ENCODE peak calls at places on chromosomes 11 and 22, in nine cellular contexts. One of them, this sample, is unnamed.

GRCh38 chr11:117419136-117419914 is 91.7 kb downstream of the CEP164 start:
- DNase-seq in HepG2: no peak
- DNase-seq in fibroblast of lung: peak; percentile 17
- DNase-seq in K562: no peak
- DNase-seq in SK-N-SH: no peak
- DNase-seq in IMR-90: peak; percentile 49
- DNase-seq in PC-3: no peak
- DNase-seq in mammary epithelial cell: no peak
- DNase-seq in neural progenitor cell: no peak
- DNase-seq in this sample: no peak

GRCh38 chr11:35305670-35306382 is 113.5 kb downstream of the SLC1A2 start:
- DNase-seq in K562: peak; percentile 63
- DNase-seq in neural progenitor cell: peak; percentile 76
- DNase-seq in SK-N-SH: peak; percentile 63
- DNase-seq in fibroblast of lung: peak; percentile 48
- DNase-seq in IMR-90: peak; percentile 56
- DNase-seq in PC-3: peak; percentile 55
- DNase-seq in HepG2: peak; percentile 12
- DNase-seq in mammary epithelial cell: no peak
- DNase-seq in this sample: peak; percentile 17

GRCh38 chr22:46969491-46969890 is 207.0 kb downstream of the TBC1D22A start:
- DNase-seq in mammary epithelial cell: no peak
- DNase-seq in SK-N-SH: no peak
- DNase-seq in PC-3: no peak
- DNase-seq in fibroblast of lung: no peak
- DNase-seq in IMR-90: no peak
- DNase-seq in HepG2: no peak
- DNase-seq in neural progenitor cell: no peak
- DNase-seq in K562: no peak
- DNase-seq in this sample: no peak

GRCh38 chr11:75667268-75667830 is 1.5 kb downstream of the MAP6 start:
- DNase-seq in fibroblast of lung: peak; percentile 24
- DNase-seq in PC-3: peak; percentile 41
- DNase-seq in HepG2: no peak
- DNase-seq in SK-N-SH: peak; percentile 82
- DNase-seq in IMR-90: no peak
- DNase-seq in mammary epithelial cell: no peak
- DNase-seq in K562: no peak
- DNase-seq in neural progenitor cell: peak; percentile 64
- DNase-seq in this sample: no peak

GRCh38 chr11:130148927-130149326 is 10.7 kb upstream of the ST14 start:
- DNase-seq in PC-3: no peak
- DNase-seq in HepG2: no peak
- DNase-seq in mammary epithelial cell: no peak
- DNase-seq in neural progenitor cell: no peak
- DNase-seq in SK-N-SH: no peak
- DNase-seq in IMR-90: no peak
- DNase-seq in fibroblast of lung: no peak
- DNase-seq in K562: no peak
- DNase-seq in this sample: no peak

GRCh38 chr22:29799217-29799680 is 32.1 kb downstream of the UQCR10 start:
- DNase-seq in IMR-90: peak; percentile 94
- DNase-seq in PC-3: peak; percentile 92
- DNase-seq in neural progenitor cell: no peak
- DNase-seq in fibroblast of lung: peak; percentile 97
- DNase-seq in mammary epithelial cell: peak; percentile 87
- DNase-seq in HepG2: peak; percentile 90
- DNase-seq in K562: peak; percentile 82
- DNase-seq in SK-N-SH: peak; percentile 71
- DNase-seq in this sample: peak; percentile 88

GRCh38 chr11:108870373-108871020 is 205.6 kb downstream of the DDX10 start:
- DNase-seq in neural progenitor cell: no peak
- DNase-seq in K562: no peak
- DNase-seq in fibroblast of lung: peak; percentile 93
- DNase-seq in IMR-90: peak; percentile 87
- DNase-seq in SK-N-SH: no peak
- DNase-seq in HepG2: peak; percentile 15
- DNase-seq in mammary epithelial cell: peak; percentile 46
- DNase-seq in PC-3: peak; percentile 48
- DNase-seq in this sample: peak; percentile 82

GRCh38 chr11:47271961-47272661 is 2.2 kb downstream of the MADD start:
- DNase-seq in IMR-90: no peak
- DNase-seq in mammary epithelial cell: no peak
- DNase-seq in neural progenitor cell: no peak
- DNase-seq in HepG2: no peak
- DNase-seq in fibroblast of lung: no peak
- DNase-seq in SK-N-SH: peak; percentile 31
- DNase-seq in K562: peak; percentile 71
- DNase-seq in PC-3: no peak
- DNase-seq in this sample: no peak

GRCh38 chr22:31897842-31898241 is 46.5 kb upstream of the YWHAH start:
- DNase-seq in IMR-90: peak; percentile 55
- DNase-seq in PC-3: no peak
- DNase-seq in SK-N-SH: no peak
- DNase-seq in HepG2: no peak
- DNase-seq in fibroblast of lung: no peak
- DNase-seq in K562: no peak
- DNase-seq in neural progenitor cell: no peak
- DNase-seq in mammary epithelial cell: no peak
- DNase-seq in this sample: peak; percentile 15

GRCh38 chr11:63551889-63552266 is 11.3 kb downstream of the PLAAT2 start:
- DNase-seq in SK-N-SH: no peak
- DNase-seq in HepG2: no peak
- DNase-seq in PC-3: no peak
- DNase-seq in IMR-90: no peak
- DNase-seq in fibroblast of lung: no peak
- DNase-seq in mammary epithelial cell: no peak
- DNase-seq in neural progenitor cell: no peak
- DNase-seq in K562: no peak
- DNase-seq in this sample: no peak

GRCh38 chr22:29636751-29637150 is 33.3 kb downstream of the NF2 start:
- DNase-seq in HepG2: no peak
- DNase-seq in fibroblast of lung: peak; percentile 56
- DNase-seq in K562: no peak
- DNase-seq in PC-3: no peak
- DNase-seq in IMR-90: no peak
- DNase-seq in neural progenitor cell: no peak
- DNase-seq in mammary epithelial cell: no peak
- DNase-seq in SK-N-SH: no peak
- DNase-seq in this sample: no peak

GRCh38 chr11:134237557-134237922 is 13.1 kb downstream of the VPS26B start:
- DNase-seq in fibroblast of lung: no peak
- DNase-seq in mammary epithelial cell: no peak
- DNase-seq in PC-3: no peak
- DNase-seq in SK-N-SH: no peak
- DNase-seq in IMR-90: no peak
- DNase-seq in K562: no peak
- DNase-seq in HepG2: no peak
- DNase-seq in neural progenitor cell: no peak
- DNase-seq in this sample: no peak

GRCh38 chr11:134236834-134237556 is 12.5 kb downstream of the VPS26B start:
- DNase-seq in IMR-90: peak; percentile 31
- DNase-seq in fibroblast of lung: no peak
- DNase-seq in mammary epithelial cell: no peak
- DNase-seq in HepG2: no peak
- DNase-seq in neural progenitor cell: no peak
- DNase-seq in SK-N-SH: peak; percentile 49
- DNase-seq in PC-3: no peak
- DNase-seq in K562: no peak
- DNase-seq in this sample: no peak

GRCh38 chr11:134240592-134240991 is 12.6 kb downstream of the THYN1 start:
- DNase-seq in fibroblast of lung: no peak
- DNase-seq in mammary epithelial cell: no peak
- DNase-seq in IMR-90: no peak
- DNase-seq in SK-N-SH: no peak
- DNase-seq in neural progenitor cell: no peak
- DNase-seq in K562: no peak
- DNase-seq in PC-3: no peak
- DNase-seq in HepG2: no peak
- DNase-seq in this sample: no peak

GRCh38 chr11:134242376-134242775 is 10.8 kb downstream of the THYN1 start:
- DNase-seq in IMR-90: no peak
- DNase-seq in SK-N-SH: no peak
- DNase-seq in fibroblast of lung: no peak
- DNase-seq in K562: no peak
- DNase-seq in HepG2: no peak
- DNase-seq in neural progenitor cell: no peak
- DNase-seq in PC-3: no peak
- DNase-seq in mammary epithelial cell: no peak
- DNase-seq in this sample: no peak

GRCh38 chr11:134238956-134239355 is 14.2 kb downstream of the THYN1 start:
- DNase-seq in K562: no peak
- DNase-seq in SK-N-SH: no peak
- DNase-seq in mammary epithelial cell: no peak
- DNase-seq in IMR-90: no peak
- DNase-seq in neural progenitor cell: no peak
- DNase-seq in PC-3: no peak
- DNase-seq in HepG2: no peak
- DNase-seq in fibroblast of lung: no peak
- DNase-seq in this sample: no peak
- H3K36me3 ChIP-seq in K562: peaks cover 72% of the 10 kb centered on the region
- H3K36me3 ChIP-seq in SK-N-SH: peaks cover 35% of the 10 kb centered on the region
- H3K36me3 ChIP-seq in mammary epithelial cell: peaks cover 3% of the 10 kb centered on the region
- H3K36me3 ChIP-seq in IMR-90: peaks cover 41% of the 10 kb centered on the region
- H3K36me3 ChIP-seq in neural progenitor cell: no peaks in the 10 kb centered on the region
- H3K36me3 ChIP-seq in PC-3: peaks cover 23% of the 10 kb centered on the region
- H3K36me3 ChIP-seq in HepG2: peaks cover 11% of the 10 kb centered on the region
- H3K36me3 ChIP-seq in fibroblast of lung: peaks cover 7% of the 10 kb centered on the region
- H3K36me3 ChIP-seq in this sample: peaks cover 23% of the 10 kb centered on the region

DNA sequence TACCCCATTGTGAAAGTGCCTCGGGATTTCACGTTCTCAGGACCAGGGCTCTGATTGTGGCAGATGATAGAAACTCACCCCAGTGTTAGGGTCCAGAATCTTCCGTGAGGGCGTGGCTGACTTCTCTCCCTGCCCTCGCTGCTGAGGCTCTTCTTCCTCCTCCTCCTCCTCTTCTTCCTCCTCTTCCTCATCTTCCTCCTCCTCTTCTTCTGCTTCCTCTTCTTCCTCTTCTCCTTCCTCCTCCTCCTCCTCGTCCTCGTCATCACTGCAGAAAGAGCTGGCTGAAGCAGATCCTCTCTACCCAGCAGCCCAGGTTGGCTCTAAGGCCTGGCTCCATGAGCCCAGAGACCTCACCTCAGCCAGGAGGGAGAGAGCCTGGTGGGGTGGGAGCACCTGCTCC is 13.5 kb upstream of the CHADL start:
- DNase-seq in neural progenitor cell: no peak
- DNase-seq in mammary epithelial cell: no peak
- DNase-seq in fibroblast of lung: no peak
- DNase-seq in IMR-90: no peak
- DNase-seq in SK-N-SH: no peak
- DNase-seq in HepG2: no peak
- DNase-seq in K562: no peak
- DNase-seq in PC-3: no peak
- DNase-seq in this sample: no peak
- H3K9ac ChIP-seq in neural progenitor cell: no peak overlapping the region
- H3K9ac ChIP-seq in mammary epithelial cell: no peak overlapping the region
- H3K9ac ChIP-seq in fibroblast of lung: no peak overlapping the region
- H3K9ac ChIP-seq in IMR-90: no peak overlapping the region
- H3K9ac ChIP-seq in SK-N-SH: no peak overlapping the region
- H3K9ac ChIP-seq in HepG2: no peak overlapping the region
- H3K9ac ChIP-seq in K562: no peak overlapping the region
- H3K9ac ChIP-seq in PC-3: no peak overlapping the region
- H3K9ac ChIP-seq in this sample: no peak overlapping the region

DNA sequence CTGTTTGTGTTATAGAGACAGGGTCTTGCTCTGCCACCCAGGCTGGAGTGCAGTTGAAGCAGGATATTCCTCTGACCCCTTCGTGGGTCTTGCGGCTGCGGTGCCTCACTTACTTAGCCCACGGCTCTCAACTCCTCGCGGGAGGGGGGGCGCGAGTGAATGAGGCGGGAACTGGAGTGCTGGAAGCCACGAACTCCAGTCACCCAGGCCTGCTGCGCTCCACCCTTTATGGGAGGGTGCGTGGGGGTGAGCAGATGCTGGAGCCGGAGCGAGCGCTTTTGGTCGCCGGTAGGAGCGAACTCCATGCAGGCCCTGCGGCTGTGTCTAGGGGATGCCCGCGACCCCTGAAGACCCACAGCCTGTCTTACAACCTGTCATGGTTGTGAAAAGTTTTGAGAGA is 1.8 kb downstream of the C11orf54 start:
- DNase-seq in SK-N-SH: no peak
- DNase-seq in fibroblast of lung: no peak
- DNase-seq in neural progenitor cell: peak; percentile 17
- DNase-seq in IMR-90: no peak
- DNase-seq in mammary epithelial cell: no peak
- DNase-seq in K562: no peak
- DNase-seq in PC-3: no peak
- DNase-seq in HepG2: no peak
- DNase-seq in this sample: no peak
- H3K27ac ChIP-seq in SK-N-SH: no peak overlapping the region
- H3K27ac ChIP-seq in fibroblast of lung: no peak overlapping the region
- H3K27ac ChIP-seq in neural progenitor cell: no peak overlapping the region
- H3K27ac ChIP-seq in IMR-90: no peak overlapping the region
- H3K27ac ChIP-seq in mammary epithelial cell: no peak overlapping the region
- H3K27ac ChIP-seq in K562: no peak overlapping the region
- H3K27ac ChIP-seq in PC-3: no peak overlapping the region
- H3K27ac ChIP-seq in HepG2: peak overlapping the region; percentile 100
- H3K27ac ChIP-seq in this sample: no peak overlapping the region

DNA sequence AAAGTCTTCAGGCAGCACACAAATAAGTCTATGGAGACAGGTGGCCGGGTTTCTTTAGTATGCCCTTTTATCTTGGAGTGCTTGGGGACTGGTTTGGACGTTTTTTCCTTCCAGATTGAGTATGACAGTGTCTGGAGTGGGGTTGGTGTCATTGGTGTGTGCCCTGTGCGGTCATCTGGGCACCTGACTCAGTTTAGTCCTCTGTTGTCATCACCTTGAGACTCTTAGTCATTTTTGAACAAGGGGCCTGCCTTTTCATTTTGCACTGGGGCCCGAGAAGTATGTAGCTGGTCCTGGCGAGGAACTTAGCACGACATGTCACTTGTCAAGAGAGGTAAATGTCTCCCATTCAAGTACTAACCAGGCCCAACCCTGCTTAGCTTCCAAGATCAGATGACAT is 27.2 kb upstream of the MYO18B start:
- DNase-seq in PC-3: no peak
- DNase-seq in mammary epithelial cell: no peak
- DNase-seq in IMR-90: no peak
- DNase-seq in fibroblast of lung: no peak
- DNase-seq in neural progenitor cell: no peak
- DNase-seq in HepG2: no peak
- DNase-seq in K562: no peak
- DNase-seq in SK-N-SH: no peak
- DNase-seq in this sample: no peak
- H3K36me3 ChIP-seq in PC-3: no peaks in the 10 kb centered on the region
- H3K36me3 ChIP-seq in mammary epithelial cell: no peaks in the 10 kb centered on the region
- H3K36me3 ChIP-seq in IMR-90: no peaks in the 10 kb centered on the region
- H3K36me3 ChIP-seq in fibroblast of lung: no peaks in the 10 kb centered on the region
- H3K36me3 ChIP-seq in neural progenitor cell: no peaks in the 10 kb centered on the region
- H3K36me3 ChIP-seq in HepG2: peaks cover 9% of the 10 kb centered on the region
- H3K36me3 ChIP-seq in K562: no peaks in the 10 kb centered on the region
- H3K36me3 ChIP-seq in SK-N-SH: no peaks in the 10 kb centered on the region
- H3K36me3 ChIP-seq in this sample: no peaks in the 10 kb centered on the region

DNA sequence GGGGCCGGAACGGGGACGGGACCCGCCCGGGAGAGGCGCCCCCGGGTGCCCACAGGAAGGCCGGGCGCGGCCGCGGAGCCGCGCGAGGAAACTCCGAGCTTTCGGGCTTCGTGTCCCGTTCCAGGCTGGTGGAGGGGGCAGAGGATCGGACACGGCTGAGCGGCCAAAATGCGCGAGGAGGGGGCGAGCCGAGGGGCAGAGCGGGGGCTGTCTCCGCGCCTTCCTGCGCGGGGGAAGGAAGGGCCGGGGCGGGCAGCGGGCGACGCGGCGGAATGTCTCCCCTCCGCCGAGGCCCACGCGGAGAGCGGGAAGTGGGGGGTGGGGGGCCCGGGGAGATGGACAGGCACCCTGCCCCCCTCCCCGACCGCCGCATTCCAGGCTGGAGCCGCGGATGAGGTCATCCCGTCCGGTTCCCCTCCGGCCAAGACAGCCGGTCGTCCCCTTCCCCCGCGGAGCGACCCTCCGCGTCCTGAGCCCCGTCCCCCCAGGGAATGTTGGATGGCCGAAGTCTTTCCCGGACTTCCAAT is 465 bp downstream of the CDC42EP1 start:
- DNase-seq in HepG2: no peak
- DNase-seq in K562: peak; percentile 39
- DNase-seq in PC-3: peak; percentile 27
- DNase-seq in mammary epithelial cell: no peak
- DNase-seq in IMR-90: peak; percentile 53
- DNase-seq in fibroblast of lung: peak; percentile 75
- DNase-seq in SK-N-SH: peak; percentile 65
- DNase-seq in neural progenitor cell: peak; percentile 59
- DNase-seq in this sample: peak; percentile 55
- H3K9ac ChIP-seq in HepG2: peak overlapping the region; percentile 99
- H3K9ac ChIP-seq in K562: peak overlapping the region; percentile 97
- H3K9ac ChIP-seq in PC-3: peak overlapping the region; percentile 89
- H3K9ac ChIP-seq in mammary epithelial cell: peak overlapping the region; percentile 94
- H3K9ac ChIP-seq in IMR-90: peak overlapping the region; percentile 98
- H3K9ac ChIP-seq in fibroblast of lung: peak overlapping the region; percentile 84
- H3K9ac ChIP-seq in SK-N-SH: peak overlapping the region; percentile 98
- H3K9ac ChIP-seq in neural progenitor cell: no peak overlapping the region
- H3K9ac ChIP-seq in this sample: peak overlapping the region; percentile 100